ENCODE peak calls at places on chromosomes 3 and 15, in seven cellular contexts. D is CMK; U is retina; G is left colon; Q is activated CD4-positive, alpha-beta T cell treated with anti-CD3 and anti-CD28 coated beads for 4 hours; A is NCI-H2107; S is iris pigment epithelial cell. M is an unnamed sample.

GRCh38 chr3:176919836-176920760 is 277.2 kb downstream of the TBL1XR1 start:
- DNase-seq in D (no peak), U (peak), G (no peak), Q (no peak), A (peak), S (peak), M (no peak)

GRCh38 chr3:158091526-158091925 is 14.7 kb downstream of the SHOX2 start:
- DNase-seq in D (no peak), U (no peak), G (no peak), Q (no peak), A (no peak), S (peak), M (no peak)

GRCh38 chr15:51336011-51336410 is 2.4 kb downstream of the CYP19A1 start:
- DNase-seq in D (no peak), U (no peak), G (no peak), Q (no peak), A (no peak), S (no peak), M (no peak)

GRCh38 chr3:63279000-63279366 is 875 bp downstream of the SYNPR start:
- DNase-seq in D (no peak), U (peak), G (no peak), Q (no peak), A (no peak), S (no peak), M (no peak)

GRCh38 chr15:101489236-101489632 is 273 bp downstream of the PCSK6 start:
- DNase-seq in D (no peak), U (no peak), G (no peak), Q (no peak), A (peak), S (no peak), M (no peak)

GRCh38 chr15:52281085-52282035 is 14.2 kb downstream of the MYO5C start:
- DNase-seq in D (no peak), U (no peak), G (no peak), Q (no peak), A (no peak), S (no peak), M (no peak)

GRCh38 chr3:182981038-182981380 is 671 bp upstream of the DCUN1D1 start:
- DNase-seq in D (no peak), U (no peak), G (peak), Q (no peak), A (no peak), S (no peak), M (peak)

GRCh38 chr15:34119291-34119690 is 17.4 kb downstream of the PGBD4 start:
- DNase-seq in D (no peak), U (no peak), G (no peak), Q (no peak), A (no peak), S (peak), M (no peak)

GRCh38 chr15:74826372-74826819 is at the start of gene CPLX3:
- DNase-seq in D (no peak), U (peak), G (no peak), Q (peak), A (no peak), S (no peak), M (no peak)

GRCh38 chr3:197555281-197556261 is at the start of gene BDH1:
- DNase-seq in D (no peak), U (peak), G (peak), Q (peak), A (peak), S (no peak), M (peak)

GRCh38 chr15:70284438-70285214 is 186.9 kb upstream of the TLE3 start:
- DNase-seq in D (no peak), U (no peak), G (no peak), Q (no peak), A (no peak), S (no peak), M (no peak)

GRCh38 chr15:55353030-55353429 is 34.0 kb downstream of the PIGB start:
- DNase-seq in D (no peak), U (no peak), G (no peak), Q (no peak), A (no peak), S (no peak), M (no peak)

GRCh38 chr15:67829647-67830504 is 4.6 kb downstream of the SKOR1 start:
- DNase-seq in D (no peak), U (peak), G (no peak), Q (no peak), A (no peak), S (no peak), M (no peak)

GRCh38 chr15:49075876-49076275 is 29.6 kb upstream of the SECISBP2L start:
- DNase-seq in D (no peak), U (no peak), G (no peak), Q (no peak), A (no peak), S (no peak), M (no peak)

GRCh38 chr3:141553055-141553454 is 66.2 kb downstream of the RASA2 start:
- DNase-seq in D (no peak), U (no peak), G (no peak), Q (peak), A (no peak), S (no peak), M (no peak)

GRCh38 chr15:77860101-77860691 is 217.3 kb downstream of the TBC1D2B start:
- DNase-seq in D (no peak), U (no peak), G (peak), Q (no peak), A (no peak), S (no peak), M (no peak)

GRCh38 chr3:135075157-135075556 is 280.1 kb downstream of the EPHB1 start:
- DNase-seq in D (no peak), U (no peak), G (no peak), Q (no peak), A (no peak), S (no peak), M (no peak)

GRCh38 chr15:72685925-72686794 is at the start of the genes BBS4 and HIGD2B:
- DNase-seq in D (peak), U (peak), G (peak), Q (peak), A (no peak), S (peak), M (peak)

GRCh38 chr3:151552589-151552988 is 91.7 kb upstream of the IGSF10 start:
- DNase-seq in D (no peak), U (no peak), G (no peak), Q (no peak), A (no peak), S (peak), M (no peak)

GRCh38 chr3:133871368-133872090 is 24.2 kb downstream of the RAB6B start:
- DNase-seq in D (no peak), U (no peak), G (no peak), Q (no peak), A (no peak), S (no peak), M (no peak)

GRCh38 chr3:171213178-171213577 is 186.7 kb upstream of the SLC2A2 start:
- DNase-seq in D (no peak), U (no peak), G (no peak), Q (no peak), A (no peak), S (no peak), M (no peak)

GRCh38 chr15:66070220-66070934 is 183.2 kb downstream of the MEGF11 start:
- DNase-seq in D (no peak), U (no peak), G (no peak), Q (no peak), A (no peak), S (no peak), M (no peak)

GRCh38 chr15:45842151-45842550 is 207.3 kb downstream of the SQOR start:
- DNase-seq in D (no peak), U (no peak), G (peak), Q (no peak), A (no peak), S (no peak), M (no peak)

GRCh38 chr3:134353171-134353825 is 20.9 kb downstream of the AMOTL2 start:
- DNase-seq in D (no peak), U (no peak), G (no peak), Q (no peak), A (no peak), S (no peak), M (no peak)

GRCh38 chr3:15636028-15636709 is 34.6 kb downstream of the BTD start:
- DNase-seq in D (no peak), U (no peak), G (no peak), Q (peak), A (no peak), S (peak), M (peak)

GRCh38 chr3:63934484-63934883 is 22.3 kb upstream of the SCAANT1 start:
- DNase-seq in D (no peak), U (no peak), G (no peak), Q (no peak), A (no peak), S (peak), M (no peak)

GRCh38 chr3:191383104-191383503 is 52.8 kb upstream of the UTS2B start:
- DNase-seq in D (no peak), U (no peak), G (no peak), Q (no peak), A (no peak), S (peak), M (no peak)

GRCh38 chr15:91142097-91142744 is 42.2 kb downstream of the SV2B start:
- DNase-seq in D (no peak), U (no peak), G (no peak), Q (no peak), A (no peak), S (peak), M (no peak)

GRCh38 chr3:12194669-12195161 is 36.0 kb upstream of the TIMP4 start:
- DNase-seq in D (no peak), U (peak), G (peak), Q (peak), A (no peak), S (peak), M (no peak)

GRCh38 chr15:65101418-65101890 is 13.5 kb downstream of the UBAP1L start:
- DNase-seq in D (no peak), U (peak), G (peak), Q (peak), A (no peak), S (peak), M (peak)

GRCh38 chr3:186589856-186590579 is 19.5 kb downstream of the DNAJB11 start:
- DNase-seq in D (no peak), U (no peak), G (no peak), Q (no peak), A (no peak), S (peak), M (no peak)

M was measured in uterus.